ENCODE peak calls at places on chromosomes 2 and 18, in four cellular contexts. T, S, W and M are unnamed samples.

GRCh38 chr2:200086911-200087310 is 131.5 kb downstream of the MAIP1 start:
- DNase-seq in T (no peak), S (no peak), W (no peak), M (no peak)

GRCh38 chr18:46481048-46481846 is 175.8 kb downstream of the LOXHD1 start:
- DNase-seq in T (no peak), S (no peak), W (peak; percentile 56), M (peak; percentile 79)

GRCh38 chr2:17162721-17163120 is 355.5 kb downstream of the RAD51AP2 start:
- DNase-seq in T (no peak), S (no peak), W (no peak), M (no peak)

GRCh38 chr2:85875613-85876012 is 13.2 kb downstream of the ST3GAL5 start:
- DNase-seq in T (no peak), S (no peak), W (no peak), M (no peak)

GRCh38 chr2:85888020-85888744 is 608 bp downstream of the ST3GAL5 start:
- DNase-seq in T (no peak), S (no peak), W (peak; percentile 57), M (peak; percentile 13)

GRCh38 chr2:203678971-203679370 is 27.5 kb upstream of the CD28 start:
- DNase-seq in T (no peak), S (no peak), W (no peak), M (no peak)

GRCh38 chr18:49335677-49336076 is 124.8 kb downstream of the DYM start:
- DNase-seq in T (no peak), S (no peak), W (peak; percentile 9), M (peak; percentile 10)

GRCh38 chr18:10805587-10806088 is 279.8 kb downstream of the NAPG start:
- DNase-seq in T (no peak), S (no peak), W (no peak), M (no peak)

GRCh38 chr2:8877332-8877731 is 39.9 kb upstream of the KIDINS220 start:
- DNase-seq in T (no peak), S (no peak), W (no peak), M (no peak)

GRCh38 chr2:11955314-11955713 is 208.9 kb downstream of the LPIN1 start:
- DNase-seq in T (no peak), S (no peak), W (no peak), M (no peak)

GRCh38 chr2:192390401-192390800 is 195.7 kb upstream of the TMEFF2 start:
- DNase-seq in T (no peak), S (no peak), W (no peak), M (no peak)

GRCh38 chr2:232385660-232386489 is 7.3 kb downstream of the ALPP start:
- DNase-seq in T (peak; percentile 62), S (peak; percentile 65), W (no peak), M (no peak)

GRCh38 chr18:64053246-64053645 is 83.4 kb downstream of the SERPINB8 start:
- DNase-seq in T (no peak), S (no peak), W (no peak), M (no peak)

GRCh38 chr18:61578846-61579245 is 245.6 kb downstream of the CDH20 start:
- DNase-seq in T (no peak), S (no peak), W (no peak), M (no peak)

GRCh38 chr2:165905854-165906253 is 47.7 kb downstream of the TTC21B start:
- DNase-seq in T (no peak), S (no peak), W (no peak), M (no peak)

GRCh38 chr2:72975017-72975416 is 57.7 kb downstream of the EMX1 start:
- DNase-seq in T (no peak), S (no peak), W (no peak), M (no peak)

GRCh38 chr2:59691518-59692190 is 861.8 kb downstream of the BCL11A start:
- DNase-seq in T (no peak), S (no peak), W (no peak), M (no peak)

GRCh38 chr2:189466656-189467055 is 25.4 kb downstream of the WDR75 start:
- DNase-seq in T (no peak), S (no peak), W (no peak), M (peak; percentile 26)

GRCh38 chr2:38474833-38475566 is 97.9 kb upstream of the ATL2 start:
- DNase-seq in T (no peak), S (no peak), W (no peak), M (no peak)

GRCh38 chr2:9268310-9269081 is 61.9 kb downstream of the ASAP2 start:
- DNase-seq in T (no peak), S (no peak), W (no peak), M (no peak)

GRCh38 chr2:105032476-105032875 is 5.4 kb upstream of the MRPS9 start:
- DNase-seq in T (no peak), S (no peak), W (no peak), M (no peak)

GRCh38 chr2:43831438-43832294 is 7.0 kb downstream of the ABCG5 start:
- DNase-seq in T (no peak), S (no peak), W (no peak), M (peak; percentile 26)

GRCh38 chr2:5756266-5756665 is 64.1 kb downstream of the SOX11 start:
- DNase-seq in T (no peak), S (no peak), W (no peak), M (no peak)

GRCh38 chr2:197297772-197298318 is 12.7 kb downstream of the ANKRD44 start:
- DNase-seq in T (no peak), S (no peak), W (no peak), M (no peak)

GRCh38 chr18:77004555-77005380 is 127.8 kb downstream of the MBP start:
- DNase-seq in T (no peak), S (peak; percentile 66), W (no peak), M (no peak)

GRCh38 chr2:12701786-12702660 is 14.7 kb upstream of the TRIB2 start:
- DNase-seq in T (no peak), S (no peak), W (peak; percentile 31), M (no peak)

GRCh38 chr18:6607348-6607747 is 122.2 kb upstream of the ARHGAP28 start:
- DNase-seq in T (no peak), S (no peak), W (no peak), M (no peak)

GRCh38 chr2:127100261-127101047 is 6.5 kb downstream of the BIN1 start:
- DNase-seq in T (no peak), S (peak; percentile 61), W (no peak), M (no peak)

GRCh38 chr18:59813942-59814341 is 85.9 kb upstream of the PMAIP1 start:
- DNase-seq in T (no peak), S (no peak), W (no peak), M (no peak)